ENCODE peak calls at places on chromosomes 3 and 15, in seven cellular contexts. Y, K, D, N, I, P and Q are unnamed samples.

GRCh38 chr15:67479781-67480180 is 41.1 kb upstream of the C15orf61 start:
- DNase-seq in Y (peak), K (no peak), D (no peak), N (no peak), I (no peak), P (no peak), Q (no peak)

GRCh38 chr3:193910886-193911738 is 224.8 kb upstream of the HES1 start:
- DNase-seq in Y (no peak), K (no peak), D (peak), N (no peak), I (no peak), P (peak), Q (no peak)

GRCh38 chr15:71083349-71083748 is 31.9 kb upstream of the THSD4 start:
- DNase-seq in Y (peak), K (no peak), D (no peak), N (peak), I (no peak), P (no peak), Q (no peak)

GRCh38 chr15:50107157-50107556 is 11.9 kb downstream of the ATP8B4 start:
- DNase-seq in Y (no peak), K (no peak), D (no peak), N (no peak), I (no peak), P (no peak), Q (no peak)

GRCh38 chr15:74869726-74870407 is 3.3 kb downstream of the SCAMP2 start:
- DNase-seq in Y (peak), K (no peak), D (no peak), N (peak), I (peak), P (peak), Q (peak)

GRCh38 chr15:71093089-71094024 is 21.9 kb upstream of the THSD4 start:
- DNase-seq in Y (peak), K (no peak), D (peak), N (no peak), I (no peak), P (no peak), Q (no peak)

GRCh38 chr3:61985020-61985419 is 388.3 kb downstream of the FEZF2 start:
- DNase-seq in Y (peak), K (no peak), D (no peak), N (no peak), I (no peak), P (no peak), Q (no peak)

GRCh38 chr15:49212897-49213296 is 42.9 kb downstream of the GALK2 start:
- DNase-seq in Y (no peak), K (no peak), D (no peak), N (no peak), I (no peak), P (no peak), Q (no peak)

GRCh38 chr15:40306371-40306770 is 1.4 kb downstream of the PLCB2 start:
- DNase-seq in Y (no peak), K (no peak), D (no peak), N (no peak), I (no peak), P (no peak), Q (no peak)

GRCh38 chr3:45817788-45818523 is 21.6 kb upstream of the SLC6A20 start:
- DNase-seq in Y (peak), K (peak), D (peak), N (no peak), I (no peak), P (peak), Q (peak)

GRCh38 chr3:16658933-16659793 is 53.9 kb upstream of the DAZL start:
- DNase-seq in Y (no peak), K (no peak), D (no peak), N (no peak), I (no peak), P (no peak), Q (no peak)

GRCh38 chr3:10259036-10259435 is 10.8 kb downstream of the TATDN2 start:
- DNase-seq in Y (no peak), K (no peak), D (no peak), N (no peak), I (no peak), P (no peak), Q (no peak)

GRCh38 chr3:59436164-59436958 is 386.5 kb upstream of the CFAP20DC start:
- DNase-seq in Y (no peak), K (no peak), D (no peak), N (no peak), I (no peak), P (no peak), Q (no peak)

GRCh38 chr3:129530331-129530761 is 1.9 kb downstream of the RHO start:
- DNase-seq in Y (peak), K (no peak), D (no peak), N (no peak), I (no peak), P (no peak), Q (peak)

GRCh38 chr15:64004582-64004981 is 41.7 kb downstream of the DAPK2 start:
- DNase-seq in Y (peak), K (no peak), D (peak), N (no peak), I (no peak), P (no peak), Q (no peak)

GRCh38 chr3:11382146-11382545 is 109.9 kb downstream of the ATG7 start:
- DNase-seq in Y (no peak), K (no peak), D (no peak), N (no peak), I (no peak), P (no peak), Q (no peak)

GRCh38 chr3:106006001-106006400 is 137.2 kb upstream of the CBLB start:
- DNase-seq in Y (peak), K (no peak), D (no peak), N (no peak), I (no peak), P (no peak), Q (peak)

GRCh38 chr3:57911588-57911987 is 96.6 kb upstream of the FLNB start:
- DNase-seq in Y (peak), K (no peak), D (no peak), N (no peak), I (no peak), P (no peak), Q (no peak)

GRCh38 chr3:14836049-14836468 is 17.3 kb downstream of the FGD5 start:
- DNase-seq in Y (peak), K (no peak), D (no peak), N (no peak), I (no peak), P (peak), Q (no peak)

GRCh38 chr3:17158941-17159682 is 274.4 kb downstream of the PLCL2 start:
- DNase-seq in Y (no peak), K (no peak), D (no peak), N (no peak), I (no peak), P (no peak), Q (no peak)

GRCh38 chr15:53506370-53506769 is 253.1 kb downstream of the WDR72 start:
- DNase-seq in Y (no peak), K (no peak), D (no peak), N (no peak), I (no peak), P (no peak), Q (no peak)

GRCh38 chr3:16498130-16498890 is 15.2 kb downstream of the RFTN1 start:
- DNase-seq in Y (no peak), K (no peak), D (no peak), N (no peak), I (no peak), P (no peak), Q (no peak)

GRCh38 chr3:179589143-179589542 is 15.3 kb downstream of the MRPL47 start:
- DNase-seq in Y (no peak), K (no peak), D (no peak), N (no peak), I (no peak), P (no peak), Q (peak)

GRCh38 chr3:143267984-143268383 is 148.4 kb downstream of the CHST2 start:
- DNase-seq in Y (no peak), K (no peak), D (no peak), N (no peak), I (no peak), P (no peak), Q (no peak)

GRCh38 chr3:94069242-94069813 is 6.5 kb downstream of the NSUN3 start:
- DNase-seq in Y (peak), K (no peak), D (no peak), N (no peak), I (no peak), P (no peak), Q (peak)

GRCh38 chr3:53022647-53023046 is 23.2 kb downstream of the SFMBT1 start:
- DNase-seq in Y (no peak), K (no peak), D (no peak), N (no peak), I (no peak), P (no peak), Q (no peak)

GRCh38 chr3:172107403-172107802 is 68.0 kb downstream of the FNDC3B start:
- DNase-seq in Y (no peak), K (no peak), D (no peak), N (no peak), I (no peak), P (no peak), Q (no peak)
- H3K4me3 ChIP-seq in Y (no peak), K (no peak), D (no peak), N (no peak), I (no peak), P (no peak), Q (no peak)

DNA sequence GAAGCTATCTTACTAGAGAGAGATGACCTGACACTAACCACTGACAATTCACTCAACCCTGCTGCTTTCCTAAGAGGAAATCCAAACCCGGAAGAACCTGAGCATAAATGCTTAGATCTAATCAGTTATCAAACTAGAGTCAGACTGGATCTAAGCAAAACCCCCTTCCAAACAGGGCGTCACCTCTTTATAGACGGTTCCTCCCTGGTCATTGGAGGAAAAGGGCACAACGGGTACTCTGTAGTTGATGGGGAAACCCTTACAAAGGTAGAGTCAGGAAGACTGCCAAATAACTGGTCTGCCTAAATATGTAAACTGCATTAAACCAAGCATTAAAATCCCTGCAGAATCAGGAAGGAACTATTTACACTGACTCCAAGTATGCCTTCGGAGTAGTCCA is 41.3 kb upstream of the FSTL1 start:
- DNase-seq in Y (no peak), K (no peak), D (no peak), N (no peak), I (no peak), P (no peak), Q (no peak)
- H3K27ac ChIP-seq in Y (no peak), K (no peak), D (no peak), N (no peak), I (no peak), P (no peak), Q (no peak)

GRCh38 chr3:165254812-165255211 is 58.6 kb upstream of the SLITRK3 start:
- DNase-seq in Y (peak), K (peak), D (peak), N (no peak), I (no peak), P (no peak), Q (peak)
- TF ChIP-seq CTCF in Y (peak), K (peak), D (peak), N (no peak), I (no peak), P (no peak), Q (peak)

GRCh38 chr15:41943543-41944312 is 28.6 kb downstream of the EHD4 start:
- DNase-seq in Y (no peak), K (no peak), D (no peak), N (no peak), I (peak), P (no peak), Q (no peak)

GRCh38 chr15:41946970-41947369 is 25.4 kb downstream of the EHD4 start:
- DNase-seq in Y (no peak), K (no peak), D (no peak), N (no peak), I (peak), P (no peak), Q (no peak)

GRCh38 chr15:41944313-41944940 is 27.9 kb downstream of the EHD4 start:
- DNase-seq in Y (peak), K (no peak), D (peak), N (no peak), I (peak), P (no peak), Q (peak)

GRCh38 chr15:41945221-41945620 is 27.1 kb downstream of the EHD4 start:
- DNase-seq in Y (no peak), K (no peak), D (no peak), N (no peak), I (peak), P (no peak), Q (no peak)

DNA sequence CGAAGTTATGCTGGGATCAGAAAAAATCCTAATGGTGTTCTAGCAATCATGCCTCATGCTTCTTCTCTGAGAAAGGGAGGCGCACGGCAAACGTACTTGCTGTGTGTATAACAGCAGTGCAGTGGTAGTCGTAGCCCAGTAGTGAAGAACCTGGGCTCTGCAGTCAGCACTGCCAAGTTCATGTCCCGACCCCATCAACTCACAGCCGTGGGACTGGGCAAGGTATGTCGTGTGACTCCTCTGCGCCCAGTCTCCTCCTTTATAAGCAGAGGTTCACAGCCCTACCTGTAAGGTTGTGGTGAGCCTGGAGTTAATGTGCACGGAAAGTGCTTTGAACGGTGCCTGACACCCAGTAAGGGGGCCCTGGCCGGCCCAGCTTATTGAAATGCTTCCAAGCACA is 26.7 kb downstream of the EHD4 start:
- DNase-seq in Y (no peak), K (no peak), D (no peak), N (no peak), I (peak), P (no peak), Q (no peak)
- H3K4me3 ChIP-seq in Y (no peak), K (no peak), D (no peak), N (no peak), I (no peak), P (no peak), Q (no peak)

GRCh38 chr3:73558399-73559075 is 66.2 kb downstream of the PDZRN3 start:
- DNase-seq in Y (peak), K (no peak), D (no peak), N (no peak), I (no peak), P (no peak), Q (no peak)
- H3K27ac ChIP-seq in Y (no peak), K (no peak), D (no peak), N (peak), I (no peak), P (peak), Q (no peak)

GRCh38 chr3:197901626-197902025 is 48.4 kb upstream of the RPL35A start:
- DNase-seq in Y (no peak), K (no peak), D (peak), N (no peak), I (no peak), P (no peak), Q (no peak)
- TF ChIP-seq CTCF in Y (no peak), K (no peak), D (no peak), N (no peak), I (no peak), P (no peak), Q (no peak)

DNA sequence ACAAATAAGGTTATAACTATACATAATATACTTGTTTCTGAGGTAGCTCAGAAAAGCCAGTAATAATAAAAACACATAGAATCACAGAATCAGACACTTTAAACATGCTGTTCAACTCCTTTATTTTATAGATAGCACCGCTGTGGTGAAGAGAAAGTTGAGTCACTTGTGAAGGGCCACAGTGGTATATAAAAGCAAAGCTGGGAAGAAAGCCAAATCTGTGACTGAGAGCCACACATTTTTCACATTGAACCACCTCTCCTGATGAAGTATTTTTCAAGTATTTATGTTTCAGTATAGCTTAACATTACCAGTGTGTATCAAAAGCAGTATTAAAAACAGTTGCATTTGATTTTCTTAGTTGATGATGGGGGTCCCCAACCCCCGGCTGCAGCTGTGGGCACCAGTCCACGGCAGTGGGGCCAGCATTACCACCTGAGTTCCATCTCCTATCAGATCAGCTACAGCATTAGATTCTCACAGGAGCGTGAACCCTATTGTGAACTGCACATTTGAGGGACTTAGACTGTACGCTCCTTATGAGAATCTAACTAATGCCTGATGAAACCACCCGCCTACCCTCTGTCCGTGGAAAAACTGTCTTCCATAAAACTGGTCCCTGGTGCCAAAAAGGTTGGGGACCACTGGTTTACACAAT is 46.2 kb downstream of the TBL1XR1 start:
- DNase-seq in Y (peak), K (peak), D (peak), N (no peak), I (no peak), P (no peak), Q (peak)
- H3K4me3 ChIP-seq in Y (no peak), K (peak), D (no peak), N (no peak), I (no peak), P (no peak), Q (no peak)

GRCh38 chr3:27758083-27758482 is 36.0 kb upstream of the EOMES start:
- DNase-seq in Y (peak), K (peak), D (no peak), N (no peak), I (peak), P (no peak), Q (peak)
- H3K27ac ChIP-seq in Y (no peak), K (no peak), D (no peak), N (no peak), I (peak), P (no peak), Q (no peak)